ENCODE peak calls at places on chromosomes 11 and 22, in four cellular contexts. J is HEK293T; Q is CD4-positive, alpha-beta memory T cell; U is fibroblast of pulmonary artery. X is an unnamed sample.

GRCh38 chr11:28384418-28384817 is 276.2 kb downstream of the METTL15 start:
- DNase-seq in J (no peak), U (peak), Q (no peak), X (peak)

GRCh38 chr11:122656631-122657101 is 1.1 kb downstream of the UBASH3B start:
- DNase-seq in U (peak), Q (peak), J (peak), X (peak)

GRCh38 chr11:70158201-70158600 is 44.9 kb upstream of the FADD start:
- DNase-seq in Q (no peak), J (peak), U (peak), X (no peak)

GRCh38 chr11:108817971-108818370 is 153.1 kb downstream of the DDX10 start:
- DNase-seq in Q (no peak), J (no peak), U (no peak), X (no peak)

GRCh38 chr22:30212363-30212995 is 34.1 kb downstream of the LIF start:
- DNase-seq in J (no peak), U (peak), Q (no peak), X (peak)

GRCh38 chr11:115406404-115406803 is 97.8 kb downstream of the CADM1 start:
- DNase-seq in U (no peak), Q (no peak), J (no peak), X (no peak)

GRCh38 chr22:38423512-38424503 is 31.2 kb downstream of the KCNJ4 start:
- DNase-seq in U (no peak), Q (no peak), J (no peak), X (no peak)

GRCh38 chr11:44030276-44030932 is 17.4 kb upstream of the ACCSL start:
- DNase-seq in U (peak), Q (no peak), J (no peak), X (peak)

GRCh38 chr11:46348986-46349401 is 1.7 kb downstream of the DGKZ start:
- DNase-seq in U (no peak), J (no peak), Q (peak), X (no peak)

GRCh38 chr11:12802418-12803085 is 128.3 kb downstream of the TEAD1 start:
- DNase-seq in Q (no peak), U (peak), J (no peak), X (peak)

GRCh38 chr11:61983419-61983818 is 16.0 kb upstream of the FTH1 start:
- DNase-seq in Q (no peak), U (no peak), J (no peak), X (no peak)

GRCh38 chr11:119374632-119375394 is 6.7 kb downstream of the USP2 start:
- DNase-seq in Q (no peak), J (no peak), U (no peak), X (no peak)

GRCh38 chr22:23530106-23530505 is 50.0 kb downstream of the IGLL1 start:
- DNase-seq in Q (no peak), J (no peak), U (no peak), X (no peak)

X was measured in fibroblast of mammary gland.